ENCODE peak calls at places on chromosomes 3 and 15, in nine cellular contexts. V is A549; Z is psoas muscle; Q is AG10803; B is Calu3; Y is neural progenitor cell; I is activated CD8-positive, alpha-beta T cell treated with anti-CD3 and anti-CD28 coated beads for 36 hours; A is kidney; U is GM23338. P is an unnamed sample.

GRCh38 chr15:62506217-62506805 is 341.2 kb upstream of the C2CD4B start:
- DNase-seq in V (peak; percentile 57), Z (no peak), Q (peak; percentile 89), B (no peak), Y (peak; percentile 52), I (no peak), A (no peak), U (peak; percentile 40), P (no peak)

GRCh38 chr15:80804970-80805495 is 25.9 kb downstream of the CEMIP start:
- DNase-seq in V (no peak), Z (no peak), Q (no peak), B (no peak), Y (no peak), I (peak; percentile 49), A (no peak), U (peak; percentile 21), P (no peak)

GRCh38 chr15:73951591-73951990 is 25.3 kb downstream of the LOXL1 start:
- DNase-seq in V (no peak), Z (no peak), Q (no peak), B (no peak), Y (no peak), I (no peak), A (peak; percentile 81), U (peak; percentile 5), P (no peak)

GRCh38 chr15:31357148-31357547 is 30.5 kb downstream of the KLF13 start:
- DNase-seq in V (no peak), Z (no peak), Q (no peak), B (no peak), Y (no peak), I (peak; percentile 64), A (no peak), U (no peak), P (no peak)

GRCh38 chr15:66498501-66499386 is 1.2 kb upstream of the SNAPC5 start:
- DNase-seq in V (no peak), Z (no peak), Q (peak; percentile 53), B (no peak), Y (peak; percentile 16), I (no peak), A (no peak), U (peak; percentile 57), P (no peak)

GRCh38 chr3:29618395-29619291 is 337.8 kb downstream of the RBMS3 start:
- DNase-seq in V (no peak), Z (no peak), Q (peak; percentile 71), B (no peak), Y (no peak), I (no peak), A (no peak), U (no peak), P (no peak)

GRCh38 chr3:125163739-125164601 is 48.6 kb downstream of the SLC12A8 start:
- DNase-seq in V (no peak), Z (no peak), Q (no peak), B (peak; percentile 36), Y (peak; percentile 43), I (no peak), A (no peak), U (peak; percentile 75), P (no peak)

GRCh38 chr3:159616234-159616825 is 372.3 kb upstream of the IL12A start:
- DNase-seq in V (peak; percentile 34), Z (no peak), Q (peak; percentile 66), B (peak; percentile 81), Y (peak; percentile 40), I (no peak), A (no peak), U (peak; percentile 61), P (peak; percentile 55)

GRCh38 chr15:98856540-98856907 is 151.1 kb downstream of the PGPEP1L start:
- DNase-seq in V (no peak), Z (no peak), Q (peak; percentile 96), B (no peak), Y (no peak), I (no peak), A (no peak), U (no peak), P (no peak)

DNA sequence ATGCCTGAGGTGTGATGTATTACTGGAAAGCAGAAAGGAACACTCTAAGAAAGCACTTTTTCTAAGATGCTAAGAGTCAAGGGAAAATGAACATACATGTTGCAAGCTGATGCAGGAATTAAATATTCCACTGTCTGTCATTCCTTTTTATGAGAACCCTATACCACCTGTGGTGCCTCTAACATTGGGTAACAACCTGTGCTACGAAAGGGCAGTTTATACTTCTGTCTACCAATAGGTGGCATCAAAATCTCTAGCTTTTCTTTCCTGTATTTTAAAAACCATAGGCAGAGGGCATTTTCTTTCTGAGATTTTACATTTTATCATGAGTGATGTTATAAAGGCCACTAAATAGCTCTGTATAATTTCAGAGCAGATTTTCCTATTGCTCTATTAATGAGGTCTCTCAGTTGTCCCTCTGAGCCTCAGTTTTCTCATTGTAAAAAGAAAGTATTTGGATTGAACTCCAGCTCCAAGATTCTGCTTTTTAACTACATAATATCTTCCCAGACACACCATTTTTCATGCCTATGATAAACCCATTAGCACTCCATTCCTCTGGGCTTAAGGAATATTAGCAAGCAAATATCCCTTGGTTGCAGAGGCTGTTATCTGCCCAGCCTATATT is 3.5 kb upstream of the CPNE4 start:
- DNase-seq in V (peak; percentile 10), Z (no peak), Q (peak; percentile 24), B (no peak), Y (peak; percentile 44), I (no peak), A (no peak), U (peak; percentile 73), P (no peak)
- TF ChIP-seq CTCF in V (peak; percentile 79), Z (peak; percentile 38), Q (peak; percentile 80), B (peak; percentile 58), Y (peak; percentile 70), I (peak; percentile 51), A (peak; percentile 10), U (peak; percentile 78), P (peak; percentile 60)

GRCh38 chr3:175743733-175744400 is 884.7 kb downstream of the NAALADL2 start:
- DNase-seq in V (peak; percentile 1), Z (no peak), Q (peak; percentile 39), B (no peak), Y (no peak), I (no peak), A (no peak), U (no peak), P (no peak)

GRCh38 chr3:175737646-175738572 is 878.8 kb downstream of the NAALADL2 start:
- DNase-seq in V (no peak), Z (no peak), Q (peak; percentile 26), B (peak; percentile 30), Y (no peak), I (no peak), A (no peak), U (no peak), P (no peak)

GRCh38 chr3:175746308-175746707 is 887.2 kb downstream of the NAALADL2 start:
- DNase-seq in V (no peak), Z (no peak), Q (no peak), B (no peak), Y (no peak), I (no peak), A (no peak), U (no peak), P (no peak)

GRCh38 chr3:175741951-175742350 is 882.8 kb downstream of the NAALADL2 start:
- DNase-seq in V (no peak), Z (no peak), Q (peak; percentile 5), B (no peak), Y (no peak), I (no peak), A (no peak), U (no peak), P (no peak)
- TF ChIP-seq CTCF in V (no peak), Z (no peak), Q (no peak), B (no peak), Y (no peak), I (no peak), A (no peak), U (no peak), P (no peak)

DNA sequence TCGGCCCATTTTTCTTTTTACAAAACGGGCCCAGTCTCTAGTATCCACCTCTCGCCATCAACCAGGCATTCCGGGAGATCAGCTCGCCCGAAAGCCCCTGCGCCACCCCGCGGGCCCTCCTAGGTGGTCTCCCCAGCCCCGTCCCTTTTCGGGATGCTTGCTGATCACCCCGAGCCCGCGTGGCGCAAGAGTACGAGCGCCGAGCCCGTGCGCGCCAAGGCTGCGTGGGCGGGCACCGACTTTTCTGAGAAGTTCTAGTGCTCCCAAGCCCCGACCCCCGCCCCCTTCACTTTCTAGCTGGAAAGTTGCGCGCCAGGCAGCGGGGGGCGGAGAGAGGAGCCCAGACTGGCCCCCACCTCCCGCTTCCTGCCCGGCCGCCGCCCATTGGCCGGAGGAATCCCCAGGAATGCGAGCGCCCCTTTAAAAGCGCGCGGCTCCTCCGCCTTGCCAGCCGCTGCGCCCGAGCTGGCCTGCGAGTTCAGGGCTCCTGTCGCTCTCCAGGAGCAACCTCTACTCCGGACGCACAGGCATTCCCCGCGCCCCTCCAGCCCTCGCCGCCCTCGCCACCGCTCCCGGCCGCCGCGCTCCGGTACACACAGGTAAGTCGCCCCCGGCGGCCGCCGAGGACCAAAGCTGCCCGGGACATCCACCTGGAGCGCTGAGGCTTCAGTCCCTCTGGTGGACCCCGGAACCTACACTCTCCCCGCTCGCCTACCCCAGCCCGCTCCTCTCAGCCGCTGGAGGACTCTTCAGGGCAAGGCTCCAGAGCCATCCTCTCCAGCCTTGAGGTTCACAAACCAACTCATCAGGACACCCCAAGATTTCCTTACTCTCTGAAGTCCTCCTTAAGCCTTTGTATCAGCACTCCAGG is at the start of gene THBS1:
- DNase-seq in V (peak; percentile 57), Z (peak; percentile 93), Q (peak; percentile 99), B (peak; percentile 82), Y (peak; percentile 95), I (peak; percentile 73), A (peak; percentile 98), U (peak; percentile 98), P (peak; percentile 62)
- TF ChIP-seq CTCF in V (no peak), Z (no peak), Q (no peak), B (no peak), Y (no peak), I (no peak), A (peak; percentile 9), U (no peak), P (no peak)

DNA sequence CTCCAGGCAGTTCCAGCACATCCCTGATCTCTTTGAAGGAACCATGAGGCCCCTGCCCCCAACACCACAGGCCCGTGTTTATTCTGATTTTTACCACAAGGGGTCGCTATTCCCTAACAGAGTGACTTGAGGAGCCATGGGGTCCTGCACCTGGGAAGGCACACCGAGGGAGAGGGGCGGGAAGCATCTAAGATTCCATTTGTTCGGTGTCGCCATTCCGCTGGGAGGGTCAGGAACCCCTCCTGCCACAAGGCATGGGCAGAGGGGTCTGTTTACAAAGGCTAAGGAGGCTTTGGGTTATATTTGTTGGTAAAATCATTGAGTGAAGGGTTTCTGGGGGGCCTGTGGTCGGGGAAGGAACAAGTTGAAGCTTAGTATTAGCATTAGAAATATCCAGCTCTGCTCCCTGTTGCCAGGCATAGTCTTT is 77.1 kb downstream of the WDR76 start:
- DNase-seq in V (peak; percentile 48), Z (no peak), Q (peak; percentile 49), B (peak; percentile 64), Y (peak; percentile 90), I (peak; percentile 72), A (no peak), U (peak; percentile 95), P (peak; percentile 83)
- TF ChIP-seq CTCF in V (peak; percentile 74), Z (peak; percentile 59), Q (peak; percentile 82), B (peak; percentile 34), Y (peak; percentile 96), I (peak; percentile 89), A (peak; percentile 83), U (peak; percentile 93), P (peak; percentile 97)

GRCh38 chr3:196969660-196970546 is 1.3 kb upstream of the PIGZ start:
- DNase-seq in V (peak; percentile 68), Z (peak; percentile 70), Q (peak; percentile 37), B (peak; percentile 83), Y (peak; percentile 86), I (peak; percentile 67), A (peak; percentile 82), U (peak; percentile 76), P (peak; percentile 86)
- TF ChIP-seq CTCF in V (peak; percentile 71), Z (peak; percentile 92), Q (peak; percentile 37), B (peak; percentile 85), Y (peak; percentile 68), I (peak; percentile 87), A (peak; percentile 88), U (peak; percentile 49), P (peak; percentile 93)